ENCODE peak calls at places on chromosome 12, in ten cellular contexts. Q is endothelial cell of umbilical vein, T is mucosa of descending colon, N is heart right ventricle, R is stomach, F is breast epithelium, Z is astrocyte of the spinal cord, W is cardiac fibroblast, P is PC-9, S is GM23248. D is an unnamed sample.
A peak's percentile ranks its signal among the peaks of the same experiment; 100 is the strongest.

GRCh38 chr12:105931762-105932587 is 206.8 kb downstream of the NUAK1 start:
- DNase-seq in Q (no peak), T (no peak), N (no peak), R (no peak), F (no peak), Z (no peak), W (no peak), P (no peak), S (no peak), D (peak; percentile 57)

GRCh38 chr12:95852133-95852532 is 6.6 kb upstream of the SNRPF start:
- DNase-seq in Q (no peak), T (no peak), N (no peak), R (no peak), F (no peak), Z (no peak), W (no peak), P (no peak), S (no peak), D (no peak)

GRCh38 chr12:47715393-47715876 is 9.6 kb upstream of the RPAP3 start:
- DNase-seq in Q (peak; percentile 70), T (no peak), N (peak; percentile 86), R (peak; percentile 82), F (peak; percentile 81), Z (peak; percentile 72), W (peak; percentile 82), P (peak; percentile 56), S (peak; percentile 88), D (peak; percentile 84)

GRCh38 chr12:65892905-65893304 is 68.6 kb downstream of the HMGA2 start:
- DNase-seq in Q (peak; percentile 79), T (no peak), N (no peak), R (no peak), F (no peak), Z (peak; percentile 79), W (peak; percentile 87), P (no peak), S (peak; percentile 88), D (no peak)

GRCh38 chr12:109358154-109358869 is 10.6 kb downstream of the MYO1H start:
- DNase-seq in Q (peak; percentile 47), T (no peak), N (no peak), R (no peak), F (no peak), Z (no peak), W (peak; percentile 40), P (no peak), S (peak; percentile 45), D (no peak)

GRCh38 chr12:24778486-24779304 is 170.2 kb downstream of the BCAT1 start:
- DNase-seq in Q (peak; percentile 39), T (no peak), N (no peak), R (no peak), F (no peak), Z (peak; percentile 77), W (peak; percentile 80), P (no peak), S (peak; percentile 47), D (no peak)

GRCh38 chr12:54988402-54989054 is 4.0 kb upstream of the TESPA1 start:
- DNase-seq in Q (peak; percentile 30), T (peak; percentile 69), N (peak; percentile 79), R (peak; percentile 71), F (peak; percentile 65), Z (peak; percentile 32), W (peak; percentile 52), P (no peak), S (peak; percentile 20), D (peak; percentile 15)

GRCh38 chr12:84785951-84786350 is 126.6 kb downstream of the SLC6A15 start:
- DNase-seq in Q (no peak), T (no peak), N (no peak), R (no peak), F (no peak), Z (no peak), W (no peak), P (no peak), S (no peak), D (no peak)

DNA sequence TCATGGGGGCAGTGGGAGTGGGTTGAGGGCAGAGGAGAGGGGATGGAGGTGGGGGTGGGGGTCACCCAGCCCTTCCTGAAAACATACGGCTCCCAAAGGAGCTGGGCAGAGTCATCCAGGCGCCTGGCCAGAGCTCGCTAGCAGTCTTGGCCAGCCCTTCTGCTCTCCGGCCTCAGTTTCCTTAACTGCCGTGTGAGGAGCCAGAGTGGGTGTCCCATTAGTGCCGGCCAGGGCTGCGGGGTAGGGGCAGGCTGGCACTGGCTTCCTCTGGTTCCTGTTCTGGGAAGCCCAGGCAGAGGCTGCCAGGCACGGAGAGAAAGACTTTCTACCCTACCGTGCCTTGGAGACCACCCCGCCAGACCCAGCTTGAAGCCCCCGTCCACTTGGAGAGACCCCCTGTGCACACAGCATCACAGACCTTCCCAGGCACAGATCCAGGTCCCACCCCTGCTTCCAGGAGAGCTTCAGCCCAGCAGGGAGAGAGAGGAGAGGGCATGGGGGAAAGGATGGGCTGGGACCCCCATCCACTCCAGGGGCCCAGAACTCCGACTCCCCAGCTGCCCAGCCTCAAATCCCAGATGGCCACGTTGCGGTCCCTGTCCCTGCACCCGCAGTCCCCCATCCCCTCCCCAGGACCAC is 93.3 kb downstream of the RFLNA start:
- DNase-seq in Q (peak; percentile 8), T (no peak), N (no peak), R (no peak), F (no peak), Z (no peak), W (no peak), P (no peak), S (peak; percentile 53), D (no peak)
- H3K4me3 ChIP-seq in Q (peak overlapping the region; percentile 42), T (no peak overlapping the region), N (peak overlapping the region; percentile 59), R (peak overlapping the region; percentile 45), F (peak overlapping the region; percentile 56), Z (peak overlapping the region; percentile 90), W (peak overlapping the region; percentile 52), P (peak overlapping the region; percentile 98), S (peak overlapping the region; percentile 95), D (peak overlapping the region; percentile 49)

DNA sequence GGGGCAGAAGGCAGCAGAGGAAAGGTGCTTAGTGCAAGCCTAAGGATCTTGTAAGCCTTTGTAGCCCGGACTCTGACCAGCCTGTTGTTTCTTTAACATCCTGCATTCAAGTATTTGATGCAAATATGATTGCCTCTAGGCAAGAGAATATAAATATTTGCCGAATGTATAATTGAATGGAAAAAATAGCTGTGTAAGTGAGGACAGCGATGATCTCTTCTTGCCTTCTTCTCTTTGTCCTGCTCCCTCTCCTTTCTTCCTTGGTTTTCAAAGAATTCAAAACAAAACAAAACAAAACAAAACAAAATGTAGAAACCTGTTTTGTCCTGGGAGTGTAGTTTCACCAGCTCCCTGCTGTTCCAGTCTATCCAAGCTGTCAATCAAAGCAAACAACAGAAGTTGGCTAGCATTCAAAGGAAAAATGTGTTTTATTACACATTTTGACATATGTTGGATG is 74.9 kb upstream of the CPM start:
- DNase-seq in Q (no peak), T (no peak), N (no peak), R (no peak), F (no peak), Z (peak; percentile 10), W (peak; percentile 8), P (no peak), S (peak; percentile 23), D (no peak)
- H3K4me3 ChIP-seq in Q (no peak overlapping the region), T (no peak overlapping the region), N (no peak overlapping the region), R (no peak overlapping the region), F (no peak overlapping the region), Z (no peak overlapping the region), W (no peak overlapping the region), P (peak overlapping the region; percentile 0), S (peak overlapping the region; percentile 72), D (no peak overlapping the region)

GRCh38 chr12:113467154-113467513 is 4.5 kb downstream of the LHX5 start:
- DNase-seq in Q (no peak), T (no peak), N (no peak), R (no peak), F (no peak), Z (no peak), W (no peak), P (no peak), S (no peak), D (no peak)

GRCh38 chr12:113469224-113469652 is 2.4 kb downstream of the LHX5 start:
- DNase-seq in Q (no peak), T (no peak), N (no peak), R (no peak), F (no peak), Z (no peak), W (no peak), P (no peak), S (no peak), D (no peak)

GRCh38 chr12:113467514-113468364 is 3.9 kb downstream of the LHX5 start:
- DNase-seq in Q (no peak), T (no peak), N (no peak), R (no peak), F (no peak), Z (no peak), W (no peak), P (peak; percentile 47), S (no peak), D (no peak)

GRCh38 chr12:113469893-113470743 is 1.6 kb downstream of the LHX5 start:
- DNase-seq in Q (no peak), T (no peak), N (no peak), R (no peak), F (no peak), Z (no peak), W (no peak), P (no peak), S (no peak), D (no peak)

DNA sequence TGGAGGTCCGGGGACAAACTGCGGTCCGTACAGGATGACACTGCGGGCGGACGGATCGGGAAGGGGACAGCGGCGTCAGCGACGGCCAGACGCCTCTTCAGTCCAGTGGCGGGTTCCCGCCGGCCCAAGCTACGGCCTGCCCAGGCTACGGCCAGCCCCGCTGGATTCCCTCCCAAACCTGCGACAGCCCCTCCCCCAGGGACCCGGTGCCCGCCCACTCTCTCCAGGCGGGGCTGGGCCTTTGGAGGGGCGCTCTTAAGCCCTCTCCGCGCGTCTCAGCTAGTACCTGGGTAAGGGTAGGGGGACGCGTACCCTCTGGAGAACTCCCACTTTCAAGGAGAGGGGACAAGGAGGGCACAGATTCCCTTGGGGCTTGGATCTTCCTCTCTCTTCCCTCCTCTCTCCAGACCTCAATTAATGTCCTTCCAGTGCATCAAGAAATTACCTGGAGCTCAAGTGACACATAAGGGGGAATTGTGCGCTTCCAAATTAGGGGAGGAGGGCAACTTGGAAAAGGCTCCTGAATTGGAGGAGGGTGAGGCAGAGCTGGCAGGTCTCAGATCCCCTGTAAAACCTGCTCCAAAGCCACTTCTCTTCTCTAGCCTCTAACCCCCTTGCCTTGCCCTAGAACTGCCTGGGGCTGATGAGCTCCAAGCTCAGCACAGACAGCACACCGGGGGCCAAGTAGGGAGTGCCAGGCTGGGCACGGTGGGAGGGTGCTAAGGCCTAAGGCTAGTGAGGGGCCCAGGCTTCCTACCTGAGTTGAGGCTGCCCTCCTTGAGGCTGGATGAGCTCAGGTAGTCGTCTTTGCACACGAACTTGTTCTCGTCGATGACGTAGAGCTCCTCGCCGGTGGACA is 3.1 kb downstream of the LHX5 start:
- DNase-seq in Q (no peak), T (no peak), N (no peak), R (no peak), F (no peak), Z (no peak), W (no peak), P (peak; percentile 18), S (no peak), D (no peak)
- H3K4me3 ChIP-seq in Q (no peak overlapping the region), T (no peak overlapping the region), N (no peak overlapping the region), R (no peak overlapping the region), F (no peak overlapping the region), Z (no peak overlapping the region), W (no peak overlapping the region), P (no peak overlapping the region), S (no peak overlapping the region), D (no peak overlapping the region)

GRCh38 chr12:16946691-16947090 is 340.7 kb upstream of the LMO3 start:
- DNase-seq in Q (no peak), T (no peak), N (no peak), R (no peak), F (no peak), Z (no peak), W (no peak), P (no peak), S (no peak), D (no peak)

GRCh38 chr12:16949351-16949750 is 343.4 kb upstream of the LMO3 start:
- DNase-seq in Q (no peak), T (no peak), N (no peak), R (no peak), F (no peak), Z (no peak), W (no peak), P (no peak), S (no peak), D (no peak)

GRCh38 chr12:16955083-16955657 is 349.2 kb upstream of the LMO3 start:
- DNase-seq in Q (no peak), T (no peak), N (no peak), R (no peak), F (no peak), Z (peak; percentile 32), W (peak; percentile 32), P (no peak), S (peak; percentile 48), D (no peak)

GRCh38 chr12:16950041-16950677 is 344.2 kb upstream of the LMO3 start:
- DNase-seq in Q (no peak), T (no peak), N (no peak), R (no peak), F (no peak), Z (no peak), W (no peak), P (no peak), S (no peak), D (no peak)
- H3K4me3 ChIP-seq in Q (no peak overlapping the region), T (no peak overlapping the region), N (no peak overlapping the region), R (no peak overlapping the region), F (no peak overlapping the region), Z (no peak overlapping the region), W (no peak overlapping the region), P (no peak overlapping the region), S (no peak overlapping the region), D (no peak overlapping the region)